ENCODE peak calls at places on chromosomes 2 and 18, in eight cellular contexts. One of them, this sample, is unnamed.

GRCh38 chr2:202109737-202110184 is 36.7 kb downstream of the KIAA2012 start:
- DNase-seq in foreskin fibroblast: peak; percentile 74
- DNase-seq in stomach: no peak
- DNase-seq in tibial nerve: peak; percentile 19
- DNase-seq in BJ: peak; percentile 31
- DNase-seq in heart right ventricle: peak; percentile 13
- DNase-seq in heart left ventricle: peak; percentile 40
- DNase-seq in cardiac muscle cell: peak; percentile 55
- DNase-seq in this sample: peak; percentile 28

GRCh38 chr2:96527990-96528679 is 8.4 kb upstream of the ARID5A start:
- DNase-seq in BJ: no peak
- DNase-seq in tibial nerve: no peak
- DNase-seq in foreskin fibroblast: peak; percentile 24
- DNase-seq in heart left ventricle: peak; percentile 78
- DNase-seq in stomach: no peak
- DNase-seq in heart right ventricle: peak; percentile 74
- DNase-seq in cardiac muscle cell: peak; percentile 67
- DNase-seq in this sample: no peak

GRCh38 chr2:27765621-27766286 is 5.8 kb upstream of the MRPL33 start:
- DNase-seq in heart right ventricle: peak; percentile 39
- DNase-seq in BJ: no peak
- DNase-seq in heart left ventricle: peak; percentile 70
- DNase-seq in stomach: peak; percentile 81
- DNase-seq in foreskin fibroblast: no peak
- DNase-seq in cardiac muscle cell: peak; percentile 83
- DNase-seq in tibial nerve: no peak
- DNase-seq in this sample: no peak

GRCh38 chr2:33015421-33016142 is 68.8 kb downstream of the LTBP1 start:
- DNase-seq in tibial nerve: no peak
- DNase-seq in stomach: no peak
- DNase-seq in heart left ventricle: peak; percentile 41
- DNase-seq in BJ: peak; percentile 52
- DNase-seq in foreskin fibroblast: peak; percentile 90
- DNase-seq in cardiac muscle cell: peak; percentile 87
- DNase-seq in heart right ventricle: no peak
- DNase-seq in this sample: no peak

GRCh38 chr2:22683911-22684310 is 701.1 kb upstream of the KLHL29 start:
- DNase-seq in foreskin fibroblast: no peak
- DNase-seq in cardiac muscle cell: no peak
- DNase-seq in tibial nerve: no peak
- DNase-seq in BJ: no peak
- DNase-seq in stomach: no peak
- DNase-seq in heart left ventricle: no peak
- DNase-seq in heart right ventricle: no peak
- DNase-seq in this sample: no peak

GRCh38 chr2:38981670-38982357 is 92.1 kb downstream of the ARHGEF33 start:
- DNase-seq in stomach: no peak
- DNase-seq in heart left ventricle: no peak
- DNase-seq in foreskin fibroblast: no peak
- DNase-seq in BJ: no peak
- DNase-seq in cardiac muscle cell: no peak
- DNase-seq in heart right ventricle: no peak
- DNase-seq in tibial nerve: no peak
- DNase-seq in this sample: no peak

GRCh38 chr18:2967820-2968219 is 45.1 kb downstream of the LPIN2 start:
- DNase-seq in stomach: no peak
- DNase-seq in cardiac muscle cell: no peak
- DNase-seq in foreskin fibroblast: no peak
- DNase-seq in BJ: no peak
- DNase-seq in tibial nerve: no peak
- DNase-seq in heart left ventricle: no peak
- DNase-seq in heart right ventricle: no peak
- DNase-seq in this sample: no peak

GRCh38 chr2:168416555-168416954 is 39.5 kb upstream of the CERS6 start:
- DNase-seq in heart right ventricle: no peak
- DNase-seq in stomach: no peak
- DNase-seq in BJ: no peak
- DNase-seq in tibial nerve: no peak
- DNase-seq in foreskin fibroblast: no peak
- DNase-seq in heart left ventricle: no peak
- DNase-seq in cardiac muscle cell: peak; percentile 50
- DNase-seq in this sample: no peak

DNA sequence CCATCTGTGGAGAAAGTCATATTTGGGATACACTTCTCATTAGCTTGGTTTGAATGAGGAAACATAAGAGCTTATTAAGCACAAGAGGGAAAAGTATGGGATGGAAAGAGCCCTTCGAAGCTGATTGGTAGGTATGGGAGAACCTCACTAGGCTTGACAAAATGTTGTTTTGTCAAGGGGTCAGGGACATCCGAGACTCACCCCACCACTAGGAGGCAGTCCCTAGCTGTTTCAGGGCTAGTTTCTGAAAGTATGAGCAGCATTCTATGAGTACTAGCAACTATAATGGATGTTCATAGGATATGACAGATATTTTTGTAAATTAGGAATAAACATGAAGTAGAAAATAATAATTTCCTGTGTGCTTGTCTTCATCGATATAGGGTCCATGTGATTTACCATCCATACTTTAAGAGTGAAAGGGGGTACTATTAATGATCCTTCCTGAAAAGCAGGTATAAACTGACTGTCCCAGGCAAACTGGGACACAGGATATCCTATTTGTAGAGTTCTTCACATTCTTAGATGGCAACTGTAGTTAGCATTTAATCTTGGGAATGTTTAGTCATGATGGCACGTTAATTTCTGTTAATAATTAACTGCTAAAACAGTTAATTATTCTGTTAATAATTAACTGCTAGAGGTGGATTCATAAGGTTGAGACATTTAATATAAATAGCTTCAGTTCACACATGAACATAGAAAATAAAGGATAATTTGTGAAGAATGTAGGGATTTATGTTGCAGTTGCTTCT is 28.4 kb downstream of the OTX1 start:
- DNase-seq in cardiac muscle cell: no peak
- DNase-seq in tibial nerve: no peak
- DNase-seq in foreskin fibroblast: no peak
- DNase-seq in stomach: no peak
- DNase-seq in heart left ventricle: no peak
- DNase-seq in heart right ventricle: no peak
- DNase-seq in BJ: no peak
- DNase-seq in this sample: no peak
- TF ChIP-seq CTCF in cardiac muscle cell: peak; percentile 37
- TF ChIP-seq CTCF in tibial nerve: no peak
- TF ChIP-seq CTCF in foreskin fibroblast: peak; percentile 44
- TF ChIP-seq CTCF in stomach: no peak
- TF ChIP-seq CTCF in heart left ventricle: peak; percentile 13
- TF ChIP-seq CTCF in heart right ventricle: no peak
- TF ChIP-seq CTCF in BJ: peak; percentile 49
- TF ChIP-seq CTCF in this sample: peak; percentile 23

GRCh38 chr2:152071518-152071917 is 27.3 kb downstream of the CACNB4 start:
- DNase-seq in cardiac muscle cell: no peak
- DNase-seq in heart left ventricle: no peak
- DNase-seq in heart right ventricle: no peak
- DNase-seq in foreskin fibroblast: no peak
- DNase-seq in stomach: no peak
- DNase-seq in BJ: no peak
- DNase-seq in tibial nerve: no peak
- DNase-seq in this sample: no peak
- TF ChIP-seq CTCF in cardiac muscle cell: no peak
- TF ChIP-seq CTCF in heart left ventricle: no peak
- TF ChIP-seq CTCF in heart right ventricle: no peak
- TF ChIP-seq CTCF in foreskin fibroblast: no peak
- TF ChIP-seq CTCF in stomach: no peak
- TF ChIP-seq CTCF in BJ: no peak
- TF ChIP-seq CTCF in tibial nerve: no peak
- TF ChIP-seq CTCF in this sample: no peak

DNA sequence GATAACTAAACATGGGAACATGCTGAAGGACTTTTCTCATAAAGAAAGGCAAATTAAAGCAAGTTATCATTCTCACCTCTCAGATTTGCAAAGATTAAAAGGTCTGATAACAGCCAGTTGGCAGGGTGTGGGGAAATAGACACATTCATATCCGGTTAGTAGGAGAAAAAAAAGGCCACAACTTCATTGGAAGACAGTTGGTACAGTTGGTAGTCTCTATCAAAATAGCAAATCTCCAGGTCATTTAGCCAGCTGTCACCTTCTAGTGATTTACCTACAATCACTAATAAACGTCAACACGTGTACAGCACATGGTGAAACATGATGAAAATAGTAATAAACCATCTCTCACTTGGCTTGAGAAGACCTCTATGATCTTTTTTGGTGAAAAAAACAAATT is 16.6 kb downstream of the INPP5D start:
- DNase-seq in cardiac muscle cell: no peak
- DNase-seq in heart left ventricle: no peak
- DNase-seq in foreskin fibroblast: no peak
- DNase-seq in stomach: no peak
- DNase-seq in tibial nerve: no peak
- DNase-seq in BJ: no peak
- DNase-seq in heart right ventricle: no peak
- DNase-seq in this sample: no peak
- TF ChIP-seq CTCF in cardiac muscle cell: no peak
- TF ChIP-seq CTCF in heart left ventricle: no peak
- TF ChIP-seq CTCF in foreskin fibroblast: no peak
- TF ChIP-seq CTCF in stomach: no peak
- TF ChIP-seq CTCF in tibial nerve: no peak
- TF ChIP-seq CTCF in BJ: no peak
- TF ChIP-seq CTCF in heart right ventricle: no peak
- TF ChIP-seq CTCF in this sample: no peak

GRCh38 chr18:63974991-63975390 is 5.1 kb downstream of the SERPINB8 start:
- DNase-seq in cardiac muscle cell: peak; percentile 56
- DNase-seq in BJ: no peak
- DNase-seq in heart right ventricle: no peak
- DNase-seq in heart left ventricle: no peak
- DNase-seq in tibial nerve: no peak
- DNase-seq in stomach: no peak
- DNase-seq in foreskin fibroblast: no peak
- DNase-seq in this sample: no peak
- TF ChIP-seq CTCF in cardiac muscle cell: peak; percentile 46
- TF ChIP-seq CTCF in BJ: peak; percentile 47
- TF ChIP-seq CTCF in heart right ventricle: no peak
- TF ChIP-seq CTCF in heart left ventricle: no peak
- TF ChIP-seq CTCF in tibial nerve: no peak
- TF ChIP-seq CTCF in stomach: no peak
- TF ChIP-seq CTCF in foreskin fibroblast: peak; percentile 50
- TF ChIP-seq CTCF in this sample: peak; percentile 29

GRCh38 chr2:127025357-127026062 is 81.4 kb downstream of the BIN1 start:
- DNase-seq in stomach: peak; percentile 55
- DNase-seq in BJ: peak; percentile 44
- DNase-seq in foreskin fibroblast: peak; percentile 81
- DNase-seq in tibial nerve: peak; percentile 43
- DNase-seq in heart right ventricle: peak; percentile 51
- DNase-seq in cardiac muscle cell: peak; percentile 94
- DNase-seq in heart left ventricle: peak; percentile 63
- DNase-seq in this sample: peak; percentile 56
- TF ChIP-seq CTCF in stomach: no peak
- TF ChIP-seq CTCF in BJ: peak; percentile 60
- TF ChIP-seq CTCF in foreskin fibroblast: peak; percentile 33
- TF ChIP-seq CTCF in tibial nerve: peak; percentile 29
- TF ChIP-seq CTCF in heart right ventricle: no peak
- TF ChIP-seq CTCF in cardiac muscle cell: peak; percentile 53
- TF ChIP-seq CTCF in heart left ventricle: peak; percentile 29
- TF ChIP-seq CTCF in this sample: peak; percentile 48

This sample was measured in AG09319.